ENCODE peak calls at places on chromosomes 16 and 17, in four cellular contexts. U is GM12878, Y is H1, K is K562. J is an unnamed sample.

GRCh38 chr17:78185981-78186688 is 717 bp downstream of the TK1 start:
- DNase-seq in K (peak), Y (no peak), U (no peak), J (no peak)

GRCh38 chr16:14300631-14301149 is 229.6 kb downstream of the MRTFB start:
- DNase-seq in U (no peak), Y (no peak), K (peak), J (peak)

GRCh38 chr16:442976-443375 is 17.5 kb downstream of the RAB11FIP3 start:
- DNase-seq in Y (no peak), K (no peak), U (no peak), J (no peak)

GRCh38 chr17:7465481-7466275 is 13.8 kb downstream of the ZBTB4 start:
- DNase-seq in U (no peak), K (no peak), Y (no peak), J (no peak)

GRCh38 chr16:61313931-61314330 is 722.3 kb downstream of the CDH8 start:
- DNase-seq in Y (no peak), U (no peak), K (no peak), J (no peak)

GRCh38 chr16:1707193-1707790 is 1.3 kb downstream of the MAPK8IP3 start:
- DNase-seq in U (no peak), Y (no peak), K (no peak), J (peak)

GRCh38 chr17:33987162-33987561 is 267.9 kb upstream of the CCL2 start:
- DNase-seq in U (no peak), K (no peak), Y (no peak), J (no peak)

GRCh38 chr16:47060596-47060995 is 83.1 kb downstream of the NETO2 start:
- DNase-seq in U (no peak), Y (no peak), K (no peak), J (no peak)

GRCh38 chr16:17224859-17225258 is 245.9 kb downstream of the XYLT1 start:
- DNase-seq in K (no peak), U (no peak), Y (no peak), J (peak)

GRCh38 chr17:57512258-57512657 is 232.8 kb downstream of the CCDC182 start:
- DNase-seq in K (no peak), U (no peak), Y (no peak), J (no peak)

GRCh38 chr17:39487946-39488345 is 26.7 kb downstream of the CDK12 start:
- DNase-seq in K (no peak), Y (no peak), U (no peak), J (peak)

GRCh38 chr16:87166934-87167333 is 150.3 kb downstream of the C16orf95 start:
- DNase-seq in K (no peak), U (no peak), Y (no peak), J (no peak)

GRCh38 chr16:25855063-25855462 is 163.3 kb downstream of the HS3ST4 start:
- DNase-seq in U (no peak), K (no peak), Y (no peak), J (no peak)

GRCh38 chr16:1537138-1537577 is 3.7 kb downstream of the TMEM204 start:
- DNase-seq in U (no peak), Y (no peak), K (no peak), J (no peak)

GRCh38 chr17:31279401-31279800 is 17.6 kb downstream of the OMG start:
- DNase-seq in U (no peak), K (no peak), Y (peak), J (no peak)

GRCh38 chr17:64920026-64920418 is 744 bp upstream of the LRRC37A3 start:
- DNase-seq in K (no peak), Y (no peak), U (no peak), J (no peak)

GRCh38 chr17:30378191-30378796 is 433 bp upstream of the CPD start:
- DNase-seq in U (no peak), K (peak), Y (no peak), J (peak)

GRCh38 chr16:13036600-13036999 is 135.2 kb downstream of the SHISA9 start:
- DNase-seq in K (peak), Y (no peak), U (no peak), J (peak)

GRCh38 chr16:58511933-58512815 is 3.1 kb upstream of the SETD6 start:
- DNase-seq in K (peak), Y (peak), U (no peak), J (peak)

GRCh38 chr17:40071720-40072480 is 9.1 kb downstream of the THRA start:
- DNase-seq in Y (no peak), K (no peak), U (no peak), J (no peak)

GRCh38 chr17:3896108-3897099 is 3.6 kb upstream of the CAMKK1 start:
- DNase-seq in K (no peak), Y (no peak), U (no peak), J (no peak)

GRCh38 chr17:20271016-20271610 is 196.2 kb downstream of the LGALS9B start:
- DNase-seq in K (no peak), Y (no peak), U (no peak), J (peak)

GRCh38 chr17:45225051-45225700 is 3.5 kb downstream of the FMNL1 start:
- DNase-seq in Y (no peak), K (no peak), U (no peak), J (no peak)

GRCh38 chr16:68590201-68590994 is 51.3 kb downstream of the ZFP90 start:
- DNase-seq in U (no peak), Y (peak), K (peak), J (peak)

GRCh38 chr17:47315451-47316266 is 8.1 kb upstream of the EFCAB13 start:
- DNase-seq in K (peak), Y (no peak), U (peak), J (peak)

GRCh38 chr16:47026947-47027346 is 53.5 kb upstream of the DNAJA2 start:
- DNase-seq in K (no peak), U (no peak), Y (no peak), J (no peak)

GRCh38 chr16:87780385-87780989 is 14.7 kb upstream of the KLHDC4 start:
- DNase-seq in U (peak), Y (no peak), K (peak), J (peak)

GRCh38 chr17:5912927-5913565 is 157.1 kb upstream of the WSCD1 start:
- DNase-seq in K (no peak), U (no peak), Y (no peak), J (no peak)

GRCh38 chr17:43880420-43880991 is 26.8 kb downstream of the MPP2 start:
- DNase-seq in K (peak), Y (no peak), U (no peak), J (no peak)

GRCh38 chr16:57529324-57530103 is 6.9 kb downstream of the CCDC102A start:
- DNase-seq in U (no peak), K (no peak), Y (no peak), J (no peak)

GRCh38 chr17:29572691-29573557 is 4.4 kb downstream of the TP53I13 start:
- DNase-seq in Y (no peak), K (peak), U (no peak), J (peak)

GRCh38 chr17:15091825-15092224 is 173.3 kb downstream of the PMP22 start:
- DNase-seq in U (no peak), Y (no peak), K (no peak), J (no peak)

GRCh38 chr17:47704116-47704515 is 10.2 kb downstream of the TBKBP1 start:
- DNase-seq in U (no peak), K (no peak), Y (no peak), J (no peak)

GRCh38 chr16:841455-842060 is 41.0 kb upstream of the GNG13 start:
- DNase-seq in U (no peak), K (no peak), Y (no peak), J (no peak)

GRCh38 chr17:2101448-2102257 is 46.8 kb downstream of the HIC1 start:
- DNase-seq in Y (no peak), K (no peak), U (no peak), J (no peak)

GRCh38 chr16:83856846-83857245 is 42.1 kb upstream of the MLYCD start:
- DNase-seq in U (no peak), K (no peak), Y (no peak), J (no peak)
- TF ChIP-seq CHD1 in U (no peak), K (no peak), Y (no peak), J (no peak)

GRCh38 chr16:66629856-66630255 is 25.4 kb downstream of the CMTM3 start:
- DNase-seq in Y (no peak), K (no peak), U (no peak), J (no peak)
- H3K4me3 ChIP-seq in Y (no peak), K (no peak), U (no peak), J (no peak)

GRCh38 chr17:51169340-51169739 is 3.1 kb downstream of the NME2 start:
- DNase-seq in Y (no peak), U (no peak), K (no peak), J (peak)

GRCh38 chr17:51166987-51167931 is 1.0 kb downstream of the NME2 start:
- DNase-seq in K (peak), Y (no peak), U (no peak), J (peak)

GRCh38 chr17:51166198-51166986 is at the start of gene NME2:
- DNase-seq in U (peak), K (peak), Y (peak), J (peak)

GRCh38 chr17:51164911-51165679 is 1.1 kb upstream of the NME2 start:
- DNase-seq in K (no peak), U (no peak), Y (no peak), J (no peak)

DNA sequence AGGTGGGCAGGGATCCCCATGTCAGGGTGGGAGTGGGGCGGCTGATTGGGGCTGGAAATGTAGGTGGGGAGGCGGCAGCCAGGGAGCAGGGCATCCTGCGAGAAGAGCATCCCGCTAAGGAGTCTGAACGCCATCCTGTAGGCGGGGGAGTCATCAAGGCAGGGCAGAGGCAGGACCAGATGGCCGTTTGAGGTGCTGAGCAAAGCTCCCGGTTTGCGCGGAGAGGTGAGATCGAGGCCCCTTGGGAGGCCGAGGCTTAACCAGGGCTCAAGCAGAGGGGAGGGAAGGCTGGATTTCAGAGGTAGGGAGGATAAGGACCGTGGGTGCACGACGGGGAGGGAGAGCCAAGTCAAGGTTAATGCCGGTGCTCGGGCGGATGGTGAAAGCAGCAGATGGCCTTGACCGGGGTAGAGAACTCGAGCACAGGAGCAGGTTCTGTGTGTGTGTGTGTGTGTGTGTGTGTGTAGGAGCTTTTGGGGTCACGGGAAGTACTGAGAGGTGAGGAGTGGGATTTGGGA is 472 bp upstream of the NME2 start:
- DNase-seq in K (peak), U (no peak), Y (no peak), J (peak)
- TF ChIP-seq CHD1 in K (no peak), U (no peak), Y (no peak), J (no peak)

DNA sequence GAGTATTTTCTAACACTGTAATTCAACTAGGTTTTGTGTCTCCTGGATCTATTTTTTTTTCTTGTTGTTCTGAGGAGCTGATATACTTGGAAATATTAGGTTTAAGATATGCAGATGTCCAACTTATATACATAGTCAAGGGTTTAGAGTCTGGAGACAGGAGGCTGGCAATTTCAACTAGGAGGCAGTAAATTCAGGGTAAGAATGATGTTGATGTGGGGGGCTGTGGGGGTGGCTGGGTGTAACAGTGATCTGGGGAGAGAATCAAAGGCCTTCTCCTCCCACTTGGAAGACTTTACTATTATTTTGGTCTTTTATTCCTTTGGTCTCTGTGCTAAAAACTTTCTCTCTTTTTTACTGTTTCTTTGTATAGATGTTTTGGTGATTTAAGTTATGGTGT is 88.0 kb downstream of the MAP2K6 start:
- DNase-seq in U (no peak), K (no peak), Y (no peak), J (no peak)
- H3K4me3 ChIP-seq in U (peak), K (no peak), Y (peak), J (no peak)

J was measured in IMR-90.